ENCODE peak calls at places on chromosomes 3 and 15, in eight cellular contexts. N is K562, J is body of pancreas, G is adipocyte, Z is astrocyte of the spinal cord, R is astrocyte of the cerebellum, K is bronchial epithelial cell, H is lower lobe of right lung. U is an unnamed sample.

GRCh38 chr3:192054881-192055280 is 593.9 kb downstream of the PYDC2 start:
- DNase-seq in N (no peak), J (no peak), G (no peak), Z (peak), R (peak), K (peak), H (no peak), U (no peak)

GRCh38 chr3:32241100-32241499 is 2.6 kb downstream of the CMTM8 start:
- DNase-seq in N (no peak), J (no peak), G (no peak), Z (no peak), R (no peak), K (no peak), H (no peak), U (no peak)

GRCh38 chr3:178043084-178043483 is 493.2 kb upstream of the KCNMB2 start:
- DNase-seq in N (no peak), J (no peak), G (peak), Z (no peak), R (no peak), K (no peak), H (no peak), U (no peak)

GRCh38 chr3:64634461-64634860 is 53.3 kb downstream of the ADAMTS9 start:
- DNase-seq in N (no peak), J (no peak), G (no peak), Z (no peak), R (no peak), K (no peak), H (no peak), U (no peak)

GRCh38 chr3:192571197-192571791 is 156.0 kb downstream of the FGF12 start:
- DNase-seq in N (no peak), J (peak), G (peak), Z (peak), R (peak), K (peak), H (peak), U (peak)

GRCh38 chr15:69758291-69758771 is 305.7 kb downstream of the RPLP1 start:
- DNase-seq in N (no peak), J (no peak), G (peak), Z (peak), R (peak), K (no peak), H (no peak), U (peak)

GRCh38 chr3:134754768-134755559 is 40.1 kb upstream of the EPHB1 start:
- DNase-seq in N (peak), J (peak), G (peak), Z (peak), R (no peak), K (peak), H (no peak), U (peak)

GRCh38 chr15:70596354-70597055 is 166.9 kb downstream of the UACA start:
- DNase-seq in N (no peak), J (no peak), G (peak), Z (peak), R (peak), K (peak), H (no peak), U (peak)

GRCh38 chr15:36498922-36499321 is 80.5 kb upstream of the CDIN1 start:
- DNase-seq in N (no peak), J (no peak), G (no peak), Z (no peak), R (no peak), K (no peak), H (no peak), U (peak)

GRCh38 chr3:32129832-32130231 is 23.4 kb downstream of the GPD1L start:
- DNase-seq in N (no peak), J (no peak), G (no peak), Z (no peak), R (no peak), K (no peak), H (no peak), U (no peak)

GRCh38 chr3:13671536-13672233 is 122.8 kb downstream of the FBLN2 start:
- DNase-seq in N (no peak), J (no peak), G (peak), Z (no peak), R (no peak), K (no peak), H (no peak), U (no peak)

GRCh38 chr3:17213102-17213501 is 328.3 kb downstream of the PLCL2 start:
- DNase-seq in N (no peak), J (no peak), G (peak), Z (no peak), R (no peak), K (peak), H (no peak), U (peak)

GRCh38 chr3:197499427-197499826 is 56.3 kb downstream of the BDH1 start:
- DNase-seq in N (no peak), J (no peak), G (peak), Z (peak), R (no peak), K (peak), H (no peak), U (peak)

GRCh38 chr3:172606021-172606420 is 82.8 kb upstream of the TNFSF10 start:
- DNase-seq in N (no peak), J (no peak), G (no peak), Z (peak), R (peak), K (peak), H (no peak), U (no peak)

GRCh38 chr15:57671636-57672035 is 34.9 kb upstream of the POLR2M start:
- DNase-seq in N (no peak), J (no peak), G (no peak), Z (no peak), R (no peak), K (no peak), H (no peak), U (no peak)

GRCh38 chr15:38283010-38283409 is 30.4 kb downstream of the SPRED1 start:
- DNase-seq in N (no peak), J (no peak), G (no peak), Z (no peak), R (no peak), K (no peak), H (no peak), U (no peak)

GRCh38 chr3:194245975-194246561 is 105.1 kb downstream of the CPN2 start:
- DNase-seq in N (peak), J (no peak), G (no peak), Z (no peak), R (no peak), K (no peak), H (no peak), U (no peak)

GRCh38 chr3:156433138-156433537 is 121.8 kb downstream of the SSR3 start:
- DNase-seq in N (no peak), J (no peak), G (no peak), Z (no peak), R (no peak), K (peak), H (no peak), U (peak)

GRCh38 chr15:35999211-35999610 is 453.2 kb upstream of the DPH6 start:
- DNase-seq in N (no peak), J (no peak), G (no peak), Z (no peak), R (no peak), K (no peak), H (no peak), U (no peak)

GRCh38 chr15:56715220-56715619 is 18.1 kb downstream of the ZNF280D start:
- DNase-seq in N (no peak), J (no peak), G (no peak), Z (no peak), R (no peak), K (no peak), H (no peak), U (peak)

GRCh38 chr3:105362021-105362665 is 4.6 kb upstream of the ALCAM start:
- DNase-seq in N (no peak), J (no peak), G (peak), Z (peak), R (no peak), K (peak), H (no peak), U (peak)

GRCh38 chr3:31495971-31496370 is 36.8 kb upstream of the STT3B start:
- DNase-seq in N (no peak), J (peak), G (no peak), Z (peak), R (no peak), K (peak), H (no peak), U (no peak)

GRCh38 chr3:160444411-160444810 is 5.2 kb downstream of the TRIM59 start:
- DNase-seq in N (peak), J (no peak), G (no peak), Z (no peak), R (no peak), K (no peak), H (no peak), U (no peak)
- H3K4me3 ChIP-seq in N (no peak), J (no peak), G (no peak), Z (no peak), R (no peak), K (no peak), H (no peak), U (no peak)

DNA sequence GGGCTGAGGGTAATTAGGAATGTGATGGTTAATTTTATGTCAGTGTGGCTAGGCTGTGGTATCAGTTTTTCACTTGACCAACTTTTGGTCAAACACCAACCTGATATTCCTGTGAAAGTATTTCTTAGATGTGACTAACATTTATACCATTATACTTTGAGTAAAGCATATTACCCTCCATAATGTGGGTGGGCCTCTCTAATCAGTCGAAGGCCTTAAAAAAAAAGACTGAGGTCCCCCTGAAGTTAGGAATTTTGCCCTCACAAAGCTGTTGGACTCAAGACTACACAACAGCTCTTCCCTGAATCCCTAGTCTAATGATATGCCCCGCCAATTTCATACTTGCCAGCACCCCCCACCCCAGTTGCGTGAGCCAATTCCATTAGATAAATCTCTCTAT is 12.5 kb downstream of the SLMAP start:
- DNase-seq in N (no peak), J (no peak), G (no peak), Z (no peak), R (no peak), K (no peak), H (no peak), U (no peak)
- H3K4me3 ChIP-seq in N (no peak), J (no peak), G (no peak), Z (no peak), R (no peak), K (no peak), H (no peak), U (no peak)

GRCh38 chr15:90988249-90988648 is 6.1 kb downstream of the PRC1 start:
- DNase-seq in N (peak), J (no peak), G (no peak), Z (no peak), R (no peak), K (no peak), H (no peak), U (peak)
- H3K4me3 ChIP-seq in N (no peak), J (no peak), G (no peak), Z (no peak), R (no peak), K (no peak), H (no peak), U (peak)

GRCh38 chr3:8646313-8646938 is 1.8 kb upstream of the SSUH2 start:
- DNase-seq in N (no peak), J (no peak), G (no peak), Z (no peak), R (no peak), K (no peak), H (no peak), U (no peak)
- H3K4me3 ChIP-seq in N (no peak), J (no peak), G (no peak), Z (no peak), R (no peak), K (no peak), H (no peak), U (no peak)

GRCh38 chr3:152443212-152444023 is 174.7 kb downstream of the MBNL1 start:
- DNase-seq in N (no peak), J (no peak), G (no peak), Z (peak), R (no peak), K (no peak), H (no peak), U (peak)

GRCh38 chr3:152436707-152437615 is 168.2 kb downstream of the MBNL1 start:
- DNase-seq in N (no peak), J (no peak), G (no peak), Z (no peak), R (no peak), K (no peak), H (no peak), U (no peak)

GRCh38 chr3:152434142-152434541 is 165.4 kb downstream of the MBNL1 start:
- DNase-seq in N (no peak), J (no peak), G (no peak), Z (no peak), R (no peak), K (no peak), H (no peak), U (no peak)

GRCh38 chr3:152438181-152438580 is 169.5 kb downstream of the MBNL1 start:
- DNase-seq in N (no peak), J (no peak), G (no peak), Z (no peak), R (no peak), K (no peak), H (no peak), U (no peak)

GRCh38 chr3:152438706-152439105 is 170.0 kb downstream of the MBNL1 start:
- DNase-seq in N (no peak), J (no peak), G (no peak), Z (no peak), R (no peak), K (no peak), H (no peak), U (no peak)
- H3K4me3 ChIP-seq in N (no peak), J (no peak), G (no peak), Z (no peak), R (no peak), K (no peak), H (no peak), U (no peak)

DNA sequence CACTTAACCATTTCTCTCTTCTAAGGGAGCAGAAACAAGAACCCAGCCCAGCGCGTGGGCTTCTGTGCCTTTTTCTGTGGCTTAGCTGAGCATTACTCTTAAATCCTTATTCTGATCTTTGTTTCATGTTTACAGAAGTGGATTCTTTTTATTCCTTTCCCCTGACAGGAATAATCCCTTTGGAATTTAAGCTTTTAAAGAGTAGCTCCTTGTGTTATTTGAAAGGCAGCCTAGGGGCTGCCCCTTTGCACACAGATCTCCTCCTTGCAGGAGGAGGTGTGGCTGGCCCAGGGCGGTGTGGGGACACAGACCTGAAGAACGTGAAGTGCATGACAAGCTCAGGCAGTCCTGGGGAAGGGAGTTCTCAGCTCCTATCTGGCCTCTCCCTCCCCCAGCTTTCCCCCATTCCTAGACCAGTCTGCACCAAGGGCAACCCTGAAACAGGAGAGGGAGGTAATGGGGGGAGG is 77.1 kb upstream of the UBE2E1 start:
- DNase-seq in N (no peak), J (no peak), G (peak), Z (no peak), R (no peak), K (peak), H (no peak), U (peak)
- H3K4me3 ChIP-seq in N (no peak), J (no peak), G (no peak), Z (no peak), R (no peak), K (no peak), H (no peak), U (no peak)

DNA sequence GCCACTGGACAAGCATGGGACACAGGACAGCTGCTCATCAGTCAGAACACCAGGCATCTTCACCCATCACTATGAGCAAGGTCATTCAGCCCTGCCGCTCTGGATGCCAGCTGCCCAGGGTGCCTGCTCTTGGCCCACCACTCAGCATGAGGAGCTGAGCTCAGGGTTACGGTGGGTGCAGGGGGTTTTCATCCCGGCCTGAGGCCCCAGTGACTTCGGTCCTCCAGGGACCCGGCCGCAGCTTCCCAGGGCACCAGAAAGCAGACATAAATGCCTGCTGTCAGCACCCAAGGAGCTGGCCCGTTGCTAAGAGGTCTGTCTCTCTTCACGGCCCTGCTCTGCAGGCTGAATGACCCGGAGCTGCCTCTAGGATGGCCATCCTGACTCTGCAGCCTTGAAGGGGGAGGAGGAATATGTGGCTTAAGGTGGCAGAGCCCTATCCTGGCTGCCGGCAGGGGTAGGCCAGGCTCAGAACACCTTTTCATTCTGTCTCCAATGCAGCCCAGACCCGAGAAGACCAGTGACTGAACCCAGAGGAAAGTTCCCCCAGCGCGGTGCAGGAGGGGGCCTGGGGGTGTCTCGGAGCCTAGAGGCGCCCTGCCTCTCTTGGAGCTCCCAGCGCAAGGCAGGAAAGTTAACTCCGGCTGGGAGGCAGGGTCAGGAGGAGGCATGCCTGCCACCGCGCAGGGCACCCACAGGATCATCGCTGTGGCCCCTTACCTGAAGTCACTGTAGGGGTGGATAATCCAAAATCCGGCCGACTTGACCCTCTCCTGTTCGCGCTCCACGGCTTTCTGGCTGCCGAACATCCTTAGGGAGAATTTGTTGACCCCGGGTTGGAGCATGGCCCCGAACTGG is 1.8 kb downstream of the HCN4 start:
- DNase-seq in N (no peak), J (no peak), G (no peak), Z (no peak), R (no peak), K (no peak), H (no peak), U (no peak)
- H3K4me3 ChIP-seq in N (no peak), J (no peak), G (no peak), Z (no peak), R (no peak), K (no peak), H (no peak), U (no peak)

DNA sequence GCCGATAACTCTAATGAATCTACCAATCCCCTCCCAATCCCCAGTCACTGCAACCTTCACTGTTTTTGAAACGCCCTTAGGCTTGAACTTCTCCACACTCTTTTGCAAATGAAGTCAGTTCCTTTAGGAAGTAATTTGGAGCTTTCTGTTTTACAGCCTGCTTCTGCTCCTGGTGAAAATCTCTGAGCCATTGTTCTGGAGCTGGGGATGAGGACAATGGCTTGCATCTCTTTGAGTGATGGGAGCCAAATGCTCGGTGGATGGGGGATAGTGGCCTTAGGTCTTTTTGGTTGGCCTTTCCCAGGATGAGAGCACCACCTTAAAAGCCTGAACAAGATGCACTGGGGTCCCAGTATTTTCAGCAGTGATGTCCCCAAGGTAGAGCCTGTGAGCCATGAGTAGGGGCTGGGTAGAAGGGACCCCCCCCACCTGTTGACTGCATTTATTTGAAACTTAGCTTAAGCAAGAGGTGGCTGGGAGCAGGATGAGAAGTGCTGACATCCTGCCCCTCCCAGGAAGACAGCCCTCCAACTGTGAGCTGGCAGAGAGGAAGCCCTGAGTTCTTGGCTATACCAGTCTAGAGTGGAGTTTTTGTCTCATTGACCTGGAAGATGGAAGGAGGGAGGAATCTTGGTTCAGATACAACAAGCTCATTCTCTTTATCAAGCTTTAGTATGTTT is 7.6 kb upstream of the MYO5C start:
- DNase-seq in N (no peak), J (no peak), G (no peak), Z (no peak), R (no peak), K (no peak), H (no peak), U (no peak)
- H3K4me3 ChIP-seq in N (no peak), J (no peak), G (no peak), Z (no peak), R (no peak), K (no peak), H (no peak), U (no peak)

GRCh38 chr3:108131795-108132134 is 40.9 kb upstream of the CD47 start:
- DNase-seq in N (no peak), J (no peak), G (no peak), Z (no peak), R (no peak), K (no peak), H (no peak), U (no peak)

GRCh38 chr3:108131105-108131794 is 40.4 kb upstream of the CD47 start:
- DNase-seq in N (no peak), J (no peak), G (peak), Z (peak), R (peak), K (peak), H (no peak), U (peak)

GRCh38 chr3:108134555-108134880 is 43.7 kb upstream of the CD47 start:
- DNase-seq in N (no peak), J (no peak), G (no peak), Z (no peak), R (no peak), K (no peak), H (no peak), U (no peak)

GRCh38 chr3:108133858-108134554 is 43.2 kb upstream of the CD47 start:
- DNase-seq in N (no peak), J (no peak), G (no peak), Z (no peak), R (no peak), K (no peak), H (no peak), U (peak)

DNA sequence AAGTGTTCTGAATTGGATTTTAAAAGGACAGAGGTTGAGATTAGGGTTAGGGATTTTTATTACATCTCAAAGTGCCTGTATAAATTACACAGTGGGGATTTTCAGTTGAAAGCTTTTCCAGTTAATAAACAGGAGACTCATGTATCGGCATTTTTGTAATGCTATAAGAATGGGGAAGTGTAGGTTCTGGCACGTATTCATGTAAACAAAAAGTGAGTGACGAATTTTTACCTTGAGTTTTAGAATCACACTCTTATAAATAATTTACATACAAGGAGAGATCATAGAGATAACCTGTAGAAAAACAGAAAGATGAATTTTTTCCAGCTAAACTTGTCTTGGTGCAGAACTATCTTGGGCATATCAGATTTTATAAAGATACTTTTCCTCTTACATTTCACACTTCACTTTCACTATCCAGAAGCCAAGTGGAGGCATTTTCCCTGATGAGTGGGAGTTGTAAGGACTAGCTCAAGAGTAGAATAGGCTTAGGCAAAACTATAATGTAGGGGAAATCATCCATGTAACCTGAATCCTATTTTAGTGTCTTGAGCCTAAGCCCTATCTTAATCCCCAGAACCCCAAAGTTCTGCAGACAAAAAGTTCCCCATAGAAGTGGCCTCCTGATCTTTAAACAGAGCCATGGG is 42.0 kb upstream of the CD47 start:
- DNase-seq in N (no peak), J (no peak), G (peak), Z (peak), R (peak), K (peak), H (no peak), U (peak)
- H3K4me3 ChIP-seq in N (no peak), J (no peak), G (no peak), Z (no peak), R (no peak), K (no peak), H (no peak), U (no peak)